ENCODE peak calls at places on chromosome 5, in ten cellular contexts. One of them, this sample, is unnamed.

GRCh38 chr5:54302267-54302687 is 8.1 kb downstream of the ARL15 start:
- DNase-seq in Calu3: no peak
- DNase-seq in sigmoid colon: no peak
- DNase-seq in AG10803: peak
- DNase-seq in body of pancreas: no peak
- DNase-seq in choroid plexus epithelial cell: peak
- DNase-seq in neural progenitor cell: no peak
- DNase-seq in WTC11: no peak
- DNase-seq in heart right ventricle: no peak
- DNase-seq in B cell: no peak
- DNase-seq in this sample: no peak

GRCh38 chr5:158640581-158640980 is 459.1 kb downstream of the EBF1 start:
- DNase-seq in choroid plexus epithelial cell: peak
- DNase-seq in sigmoid colon: no peak
- DNase-seq in WTC11: no peak
- DNase-seq in body of pancreas: no peak
- DNase-seq in Calu3: no peak
- DNase-seq in B cell: no peak
- DNase-seq in heart right ventricle: no peak
- DNase-seq in neural progenitor cell: no peak
- DNase-seq in AG10803: peak
- DNase-seq in this sample: no peak

GRCh38 chr5:179883163-179883562 is 24.5 kb downstream of the TBC1D9B start:
- DNase-seq in WTC11: no peak
- DNase-seq in choroid plexus epithelial cell: no peak
- DNase-seq in Calu3: no peak
- DNase-seq in neural progenitor cell: no peak
- DNase-seq in AG10803: no peak
- DNase-seq in B cell: no peak
- DNase-seq in sigmoid colon: no peak
- DNase-seq in heart right ventricle: no peak
- DNase-seq in body of pancreas: no peak
- DNase-seq in this sample: no peak

GRCh38 chr5:160685695-160686094 is 166.3 kb downstream of the ATP10B start:
- DNase-seq in WTC11: no peak
- DNase-seq in B cell: no peak
- DNase-seq in body of pancreas: no peak
- DNase-seq in sigmoid colon: no peak
- DNase-seq in neural progenitor cell: peak
- DNase-seq in Calu3: peak
- DNase-seq in AG10803: no peak
- DNase-seq in choroid plexus epithelial cell: no peak
- DNase-seq in heart right ventricle: no peak
- DNase-seq in this sample: no peak

GRCh38 chr5:179866241-179867078 is 7.8 kb upstream of the MRNIP start:
- DNase-seq in AG10803: no peak
- DNase-seq in WTC11: no peak
- DNase-seq in B cell: peak
- DNase-seq in sigmoid colon: peak
- DNase-seq in choroid plexus epithelial cell: peak
- DNase-seq in Calu3: no peak
- DNase-seq in neural progenitor cell: no peak
- DNase-seq in body of pancreas: no peak
- DNase-seq in heart right ventricle: no peak
- DNase-seq in this sample: peak

GRCh38 chr5:110346893-110347358 is 379.5 kb downstream of the TMEM232 start:
- DNase-seq in WTC11: no peak
- DNase-seq in body of pancreas: no peak
- DNase-seq in heart right ventricle: no peak
- DNase-seq in B cell: no peak
- DNase-seq in sigmoid colon: no peak
- DNase-seq in AG10803: no peak
- DNase-seq in choroid plexus epithelial cell: no peak
- DNase-seq in neural progenitor cell: no peak
- DNase-seq in Calu3: no peak
- DNase-seq in this sample: no peak

GRCh38 chr5:58451732-58452565 is 7.9 kb downstream of the PLK2 start:
- DNase-seq in B cell: no peak
- DNase-seq in body of pancreas: no peak
- DNase-seq in heart right ventricle: no peak
- DNase-seq in WTC11: no peak
- DNase-seq in AG10803: peak
- DNase-seq in sigmoid colon: no peak
- DNase-seq in neural progenitor cell: no peak
- DNase-seq in choroid plexus epithelial cell: no peak
- DNase-seq in Calu3: no peak
- DNase-seq in this sample: no peak

GRCh38 chr5:119031905-119032304 is 39.0 kb upstream of the DMXL1 start:
- DNase-seq in Calu3: no peak
- DNase-seq in WTC11: no peak
- DNase-seq in body of pancreas: no peak
- DNase-seq in sigmoid colon: no peak
- DNase-seq in choroid plexus epithelial cell: no peak
- DNase-seq in B cell: no peak
- DNase-seq in heart right ventricle: no peak
- DNase-seq in AG10803: no peak
- DNase-seq in neural progenitor cell: no peak
- DNase-seq in this sample: peak

GRCh38 chr5:149268928-149269557 is 2.6 kb upstream of the AFAP1L1 start:
- DNase-seq in choroid plexus epithelial cell: peak
- DNase-seq in Calu3: peak
- DNase-seq in body of pancreas: no peak
- DNase-seq in AG10803: peak
- DNase-seq in WTC11: no peak
- DNase-seq in heart right ventricle: no peak
- DNase-seq in B cell: peak
- DNase-seq in neural progenitor cell: peak
- DNase-seq in sigmoid colon: no peak
- DNase-seq in this sample: no peak

GRCh38 chr5:142697356-142697807 is 11.5 kb upstream of the FGF1 start:
- DNase-seq in choroid plexus epithelial cell: peak
- DNase-seq in B cell: no peak
- DNase-seq in body of pancreas: no peak
- DNase-seq in WTC11: no peak
- DNase-seq in neural progenitor cell: no peak
- DNase-seq in sigmoid colon: peak
- DNase-seq in heart right ventricle: peak
- DNase-seq in Calu3: no peak
- DNase-seq in AG10803: peak
- DNase-seq in this sample: no peak

GRCh38 chr5:64665243-64665642 is 25.1 kb upstream of the SHISAL2B start:
- DNase-seq in heart right ventricle: no peak
- DNase-seq in AG10803: no peak
- DNase-seq in sigmoid colon: no peak
- DNase-seq in WTC11: no peak
- DNase-seq in B cell: no peak
- DNase-seq in choroid plexus epithelial cell: no peak
- DNase-seq in Calu3: no peak
- DNase-seq in neural progenitor cell: no peak
- DNase-seq in body of pancreas: no peak
- DNase-seq in this sample: no peak

GRCh38 chr5:57216714-57217113 is 42.9 kb downstream of the GPBP1 start:
- DNase-seq in B cell: no peak
- DNase-seq in WTC11: no peak
- DNase-seq in heart right ventricle: no peak
- DNase-seq in choroid plexus epithelial cell: peak
- DNase-seq in body of pancreas: no peak
- DNase-seq in AG10803: peak
- DNase-seq in sigmoid colon: no peak
- DNase-seq in Calu3: no peak
- DNase-seq in neural progenitor cell: no peak
- DNase-seq in this sample: no peak

DNA sequence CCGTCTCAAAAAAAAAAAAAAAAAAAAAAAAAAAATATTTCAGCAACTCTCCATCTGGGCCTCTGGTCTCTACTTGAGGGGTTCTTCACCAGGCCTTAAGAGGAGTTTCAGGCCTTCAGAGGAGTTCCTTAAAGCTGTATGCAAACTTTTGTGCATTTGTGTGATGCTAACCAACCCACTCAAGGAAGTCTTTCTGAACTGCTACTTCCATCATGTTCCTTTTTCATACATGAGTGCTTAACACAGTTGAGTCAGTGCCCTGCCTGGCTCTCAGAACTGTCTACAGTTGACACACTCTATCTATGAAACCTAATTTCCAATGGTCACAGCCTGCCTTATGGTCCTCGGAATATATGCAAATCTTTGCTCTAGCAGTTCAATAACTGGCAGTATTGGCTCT is 146.5 kb downstream of the MEF2C start:
- DNase-seq in neural progenitor cell: no peak
- DNase-seq in B cell: no peak
- DNase-seq in Calu3: no peak
- DNase-seq in WTC11: no peak
- DNase-seq in sigmoid colon: no peak
- DNase-seq in heart right ventricle: no peak
- DNase-seq in choroid plexus epithelial cell: no peak
- DNase-seq in AG10803: no peak
- DNase-seq in body of pancreas: no peak
- DNase-seq in this sample: no peak
- TF ChIP-seq CTCF in neural progenitor cell: no peak
- TF ChIP-seq CTCF in B cell: no peak
- TF ChIP-seq CTCF in Calu3: no peak
- TF ChIP-seq CTCF in WTC11: no peak
- TF ChIP-seq CTCF in sigmoid colon: no peak
- TF ChIP-seq CTCF in heart right ventricle: no peak
- TF ChIP-seq CTCF in choroid plexus epithelial cell: no peak
- TF ChIP-seq CTCF in AG10803: no peak
- TF ChIP-seq CTCF in body of pancreas: no peak
- TF ChIP-seq CTCF in this sample: no peak

GRCh38 chr5:176575066-176575465 is 25.9 kb downstream of the CDHR2 start:
- DNase-seq in body of pancreas: no peak
- DNase-seq in heart right ventricle: no peak
- DNase-seq in WTC11: no peak
- DNase-seq in choroid plexus epithelial cell: no peak
- DNase-seq in neural progenitor cell: no peak
- DNase-seq in AG10803: no peak
- DNase-seq in B cell: no peak
- DNase-seq in Calu3: no peak
- DNase-seq in sigmoid colon: no peak
- DNase-seq in this sample: no peak

GRCh38 chr5:176579323-176579722 is 30.2 kb downstream of the CDHR2 start:
- DNase-seq in WTC11: no peak
- DNase-seq in neural progenitor cell: no peak
- DNase-seq in heart right ventricle: no peak
- DNase-seq in AG10803: no peak
- DNase-seq in sigmoid colon: no peak
- DNase-seq in Calu3: no peak
- DNase-seq in body of pancreas: no peak
- DNase-seq in B cell: no peak
- DNase-seq in choroid plexus epithelial cell: no peak
- DNase-seq in this sample: no peak

GRCh38 chr5:176575488-176576422 is 26.6 kb downstream of the CDHR2 start:
- DNase-seq in heart right ventricle: no peak
- DNase-seq in sigmoid colon: no peak
- DNase-seq in Calu3: no peak
- DNase-seq in body of pancreas: no peak
- DNase-seq in AG10803: no peak
- DNase-seq in neural progenitor cell: no peak
- DNase-seq in choroid plexus epithelial cell: no peak
- DNase-seq in WTC11: no peak
- DNase-seq in B cell: no peak
- DNase-seq in this sample: no peak

GRCh38 chr5:176577312-176578176 is 28.4 kb downstream of the CDHR2 start:
- DNase-seq in choroid plexus epithelial cell: no peak
- DNase-seq in neural progenitor cell: no peak
- DNase-seq in WTC11: no peak
- DNase-seq in B cell: no peak
- DNase-seq in AG10803: no peak
- DNase-seq in Calu3: no peak
- DNase-seq in body of pancreas: no peak
- DNase-seq in heart right ventricle: no peak
- DNase-seq in sigmoid colon: no peak
- DNase-seq in this sample: no peak

DNA sequence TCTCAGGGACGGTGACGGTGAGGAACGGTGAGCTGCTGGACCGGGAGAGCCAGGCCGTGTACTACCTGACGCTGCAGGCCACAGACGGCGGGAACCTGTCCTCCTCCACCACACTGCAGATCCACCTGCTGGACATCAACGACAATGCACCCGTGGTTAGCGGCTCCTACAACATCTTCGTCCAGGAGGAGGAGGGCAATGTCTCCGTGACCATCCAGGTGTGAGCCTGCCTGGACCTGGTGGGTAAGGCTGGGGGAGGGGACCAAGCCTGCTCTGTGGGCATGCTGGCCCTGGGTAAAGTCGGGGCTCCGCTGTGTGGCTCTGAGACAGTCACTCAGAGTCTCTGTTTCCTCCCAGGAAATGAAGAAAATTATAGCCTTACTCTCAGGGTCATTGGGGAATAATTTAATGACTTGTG is 29.3 kb downstream of the CDHR2 start:
- DNase-seq in choroid plexus epithelial cell: peak
- DNase-seq in B cell: peak
- DNase-seq in neural progenitor cell: peak
- DNase-seq in sigmoid colon: no peak
- DNase-seq in AG10803: peak
- DNase-seq in heart right ventricle: no peak
- DNase-seq in body of pancreas: peak
- DNase-seq in WTC11: peak
- DNase-seq in Calu3: peak
- DNase-seq in this sample: peak
- TF ChIP-seq CTCF in choroid plexus epithelial cell: peak
- TF ChIP-seq CTCF in B cell: peak
- TF ChIP-seq CTCF in neural progenitor cell: peak
- TF ChIP-seq CTCF in sigmoid colon: no peak
- TF ChIP-seq CTCF in AG10803: peak
- TF ChIP-seq CTCF in heart right ventricle: peak
- TF ChIP-seq CTCF in body of pancreas: peak
- TF ChIP-seq CTCF in WTC11: peak
- TF ChIP-seq CTCF in Calu3: peak
- TF ChIP-seq CTCF in this sample: peak

DNA sequence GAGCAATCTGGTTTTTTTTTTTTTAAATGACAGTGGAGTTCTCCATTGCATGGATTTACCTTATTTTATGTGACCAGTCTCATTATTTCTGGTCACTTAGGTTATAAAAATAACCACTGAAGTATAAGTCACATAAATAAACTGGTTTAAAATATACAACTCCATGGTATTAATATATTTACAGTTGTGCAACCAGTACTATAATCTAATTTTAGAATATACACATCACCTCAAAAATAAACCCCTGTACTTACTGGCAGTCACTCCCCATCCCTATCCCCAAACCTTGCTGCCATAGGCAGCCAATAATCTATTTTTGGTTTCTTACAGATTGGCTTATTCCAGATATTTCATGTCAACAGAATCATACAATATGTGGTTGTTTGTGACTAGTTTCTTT is 57.8 kb downstream of the FYB1 start:
- DNase-seq in neural progenitor cell: no peak
- DNase-seq in sigmoid colon: no peak
- DNase-seq in choroid plexus epithelial cell: no peak
- DNase-seq in heart right ventricle: no peak
- DNase-seq in B cell: no peak
- DNase-seq in body of pancreas: no peak
- DNase-seq in WTC11: no peak
- DNase-seq in Calu3: no peak
- DNase-seq in AG10803: no peak
- DNase-seq in this sample: no peak
- TF ChIP-seq CTCF in neural progenitor cell: no peak
- TF ChIP-seq CTCF in sigmoid colon: no peak
- TF ChIP-seq CTCF in choroid plexus epithelial cell: no peak
- TF ChIP-seq CTCF in heart right ventricle: no peak
- TF ChIP-seq CTCF in B cell: no peak
- TF ChIP-seq CTCF in body of pancreas: no peak
- TF ChIP-seq CTCF in WTC11: no peak
- TF ChIP-seq CTCF in Calu3: no peak
- TF ChIP-seq CTCF in AG10803: no peak
- TF ChIP-seq CTCF in this sample: no peak

GRCh38 chr5:36944024-36944423 is 67.5 kb downstream of the NIPBL start:
- DNase-seq in AG10803: no peak
- DNase-seq in WTC11: no peak
- DNase-seq in choroid plexus epithelial cell: no peak
- DNase-seq in Calu3: no peak
- DNase-seq in B cell: no peak
- DNase-seq in heart right ventricle: no peak
- DNase-seq in sigmoid colon: no peak
- DNase-seq in body of pancreas: no peak
- DNase-seq in neural progenitor cell: no peak
- DNase-seq in this sample: no peak
- TF ChIP-seq CTCF in AG10803: no peak
- TF ChIP-seq CTCF in WTC11: no peak
- TF ChIP-seq CTCF in choroid plexus epithelial cell: no peak
- TF ChIP-seq CTCF in Calu3: no peak
- TF ChIP-seq CTCF in B cell: no peak
- TF ChIP-seq CTCF in heart right ventricle: no peak
- TF ChIP-seq CTCF in sigmoid colon: no peak
- TF ChIP-seq CTCF in body of pancreas: no peak
- TF ChIP-seq CTCF in neural progenitor cell: no peak
- TF ChIP-seq CTCF in this sample: no peak